ENCODE peak calls at places on chromosomes 5 and 9, in six cellular contexts. One of them, this sample, is unnamed.

GRCh38 chr9:113946496-113947115 is 70.5 kb downstream of the ZNF618 start:
- DNase-seq in cardiac muscle cell: no peak
- DNase-seq in mucosa of descending colon: no peak
- DNase-seq in A673: no peak
- DNase-seq in uterus: no peak
- DNase-seq in DND-41: no peak
- DNase-seq in this sample: no peak

GRCh38 chr9:120221844-120222243 is 358.1 kb downstream of the CDK5RAP2 start:
- DNase-seq in cardiac muscle cell: no peak
- DNase-seq in DND-41: no peak
- DNase-seq in A673: no peak
- DNase-seq in mucosa of descending colon: no peak
- DNase-seq in uterus: no peak
- DNase-seq in this sample: no peak

GRCh38 chr5:68285075-68285827 is 69.7 kb downstream of the PIK3R1 start:
- DNase-seq in uterus: no peak
- DNase-seq in cardiac muscle cell: no peak
- DNase-seq in A673: no peak
- DNase-seq in DND-41: no peak
- DNase-seq in mucosa of descending colon: no peak
- DNase-seq in this sample: no peak

GRCh38 chr9:135989722-135990467 is 28.7 kb upstream of the UBAC1 start:
- DNase-seq in cardiac muscle cell: no peak
- DNase-seq in uterus: no peak
- DNase-seq in mucosa of descending colon: no peak
- DNase-seq in DND-41: no peak
- DNase-seq in A673: peak; percentile 76
- DNase-seq in this sample: no peak

GRCh38 chr9:121050128-121050988 is at the start of gene C5:
- DNase-seq in cardiac muscle cell: no peak
- DNase-seq in A673: no peak
- DNase-seq in DND-41: no peak
- DNase-seq in uterus: no peak
- DNase-seq in mucosa of descending colon: no peak
- DNase-seq in this sample: no peak

GRCh38 chr9:107222020-107222522 is 61.0 kb upstream of the RAD23B start:
- DNase-seq in A673: no peak
- DNase-seq in DND-41: no peak
- DNase-seq in mucosa of descending colon: no peak
- DNase-seq in uterus: no peak
- DNase-seq in cardiac muscle cell: no peak
- DNase-seq in this sample: no peak

GRCh38 chr9:15253197-15253596 is 53.8 kb downstream of the TTC39B start:
- DNase-seq in A673: peak; percentile 7
- DNase-seq in mucosa of descending colon: no peak
- DNase-seq in uterus: no peak
- DNase-seq in cardiac muscle cell: no peak
- DNase-seq in DND-41: no peak
- DNase-seq in this sample: no peak

GRCh38 chr5:131563434-131564228 is 71.4 kb downstream of the RAPGEF6 start:
- DNase-seq in uterus: no peak
- DNase-seq in DND-41: no peak
- DNase-seq in cardiac muscle cell: peak; percentile 1
- DNase-seq in A673: peak; percentile 13
- DNase-seq in mucosa of descending colon: no peak
- DNase-seq in this sample: no peak

GRCh38 chr5:153515269-153515668 is 24.8 kb downstream of the GRIA1 start:
- DNase-seq in uterus: no peak
- DNase-seq in DND-41: no peak
- DNase-seq in cardiac muscle cell: no peak
- DNase-seq in A673: no peak
- DNase-seq in mucosa of descending colon: no peak
- DNase-seq in this sample: no peak

GRCh38 chr5:83197326-83197725 is 120.0 kb downstream of the XRCC4 start:
- DNase-seq in uterus: no peak
- DNase-seq in mucosa of descending colon: no peak
- DNase-seq in DND-41: no peak
- DNase-seq in cardiac muscle cell: no peak
- DNase-seq in A673: peak; percentile 87
- DNase-seq in this sample: no peak

GRCh38 chr5:73160239-73160671 is 12.7 kb upstream of the TMEM174 start:
- DNase-seq in uterus: no peak
- DNase-seq in mucosa of descending colon: no peak
- DNase-seq in A673: no peak
- DNase-seq in cardiac muscle cell: no peak
- DNase-seq in DND-41: peak; percentile 18
- DNase-seq in this sample: no peak

GRCh38 chr9:108784998-108785397 is 70.8 kb downstream of the ACTL7B start:
- DNase-seq in A673: no peak
- DNase-seq in mucosa of descending colon: no peak
- DNase-seq in uterus: no peak
- DNase-seq in cardiac muscle cell: no peak
- DNase-seq in DND-41: no peak
- DNase-seq in this sample: no peak

GRCh38 chr5:96259211-96259772 is 173.8 kb downstream of the PCSK1 start:
- DNase-seq in DND-41: no peak
- DNase-seq in mucosa of descending colon: no peak
- DNase-seq in A673: peak; percentile 9
- DNase-seq in cardiac muscle cell: no peak
- DNase-seq in uterus: no peak
- DNase-seq in this sample: no peak

GRCh38 chr5:113520429-113520828 is 6.9 kb downstream of the YTHDC2 start:
- DNase-seq in cardiac muscle cell: no peak
- DNase-seq in A673: no peak
- DNase-seq in mucosa of descending colon: no peak
- DNase-seq in DND-41: no peak
- DNase-seq in uterus: no peak
- DNase-seq in this sample: no peak

GRCh38 chr5:5313081-5313736 is 109.3 kb upstream of the ICE1 start:
- DNase-seq in mucosa of descending colon: no peak
- DNase-seq in uterus: no peak
- DNase-seq in DND-41: no peak
- DNase-seq in A673: no peak
- DNase-seq in cardiac muscle cell: no peak
- DNase-seq in this sample: no peak

GRCh38 chr5:171667341-171668096 is 118.1 kb upstream of the SMIM23 start:
- DNase-seq in A673: no peak
- DNase-seq in DND-41: no peak
- DNase-seq in mucosa of descending colon: no peak
- DNase-seq in uterus: peak; percentile 80
- DNase-seq in cardiac muscle cell: no peak
- DNase-seq in this sample: peak; percentile 58
- TF ChIP-seq CTCF in A673: no peak
- TF ChIP-seq CTCF in DND-41: no peak
- TF ChIP-seq CTCF in mucosa of descending colon: no peak
- TF ChIP-seq CTCF in uterus: peak; percentile 11
- TF ChIP-seq CTCF in cardiac muscle cell: peak; percentile 34
- TF ChIP-seq CTCF in this sample: no peak

GRCh38 chr5:149761461-149761860 is 31.4 kb downstream of the PPARGC1B start:
- DNase-seq in A673: no peak
- DNase-seq in mucosa of descending colon: no peak
- DNase-seq in DND-41: no peak
- DNase-seq in cardiac muscle cell: no peak
- DNase-seq in uterus: no peak
- DNase-seq in this sample: no peak
- H3K4me3 ChIP-seq in A673: no peak overlapping the region
- H3K4me3 ChIP-seq in mucosa of descending colon: no peak overlapping the region
- H3K4me3 ChIP-seq in DND-41: no peak overlapping the region
- H3K4me3 ChIP-seq in cardiac muscle cell: no peak overlapping the region
- H3K4me3 ChIP-seq in uterus: no peak overlapping the region
- H3K4me3 ChIP-seq in this sample: no peak overlapping the region

GRCh38 chr5:1402611-1403255 is 42.5 kb downstream of the SLC6A3 start:
- DNase-seq in cardiac muscle cell: no peak
- DNase-seq in A673: no peak
- DNase-seq in mucosa of descending colon: peak; percentile 42
- DNase-seq in DND-41: no peak
- DNase-seq in uterus: no peak
- DNase-seq in this sample: no peak

GRCh38 chr5:1399737-1400136 is 45.5 kb downstream of the SLC6A3 start:
- DNase-seq in uterus: no peak
- DNase-seq in mucosa of descending colon: peak; percentile 25
- DNase-seq in DND-41: no peak
- DNase-seq in A673: no peak
- DNase-seq in cardiac muscle cell: no peak
- DNase-seq in this sample: no peak

GRCh38 chr5:1400211-1400855 is 44.9 kb downstream of the SLC6A3 start:
- DNase-seq in A673: no peak
- DNase-seq in uterus: no peak
- DNase-seq in mucosa of descending colon: peak; percentile 41
- DNase-seq in cardiac muscle cell: no peak
- DNase-seq in DND-41: no peak
- DNase-seq in this sample: no peak

GRCh38 chr5:1401681-1402096 is 43.6 kb downstream of the SLC6A3 start:
- DNase-seq in DND-41: no peak
- DNase-seq in uterus: no peak
- DNase-seq in mucosa of descending colon: peak; percentile 40
- DNase-seq in A673: no peak
- DNase-seq in cardiac muscle cell: no peak
- DNase-seq in this sample: no peak

GRCh38 chr5:1400936-1401335 is 44.3 kb downstream of the SLC6A3 start:
- DNase-seq in uterus: no peak
- DNase-seq in cardiac muscle cell: no peak
- DNase-seq in mucosa of descending colon: peak; percentile 27
- DNase-seq in DND-41: no peak
- DNase-seq in A673: no peak
- DNase-seq in this sample: no peak
- H3K36me3 ChIP-seq in uterus: no peaks in the 10 kb centered on the region
- H3K36me3 ChIP-seq in cardiac muscle cell: no peaks in the 10 kb centered on the region
- H3K36me3 ChIP-seq in mucosa of descending colon: no peaks in the 10 kb centered on the region
- H3K36me3 ChIP-seq in DND-41: no peaks in the 10 kb centered on the region
- H3K36me3 ChIP-seq in A673: no peaks in the 10 kb centered on the region
- H3K36me3 ChIP-seq in this sample: no peaks in the 10 kb centered on the region

DNA sequence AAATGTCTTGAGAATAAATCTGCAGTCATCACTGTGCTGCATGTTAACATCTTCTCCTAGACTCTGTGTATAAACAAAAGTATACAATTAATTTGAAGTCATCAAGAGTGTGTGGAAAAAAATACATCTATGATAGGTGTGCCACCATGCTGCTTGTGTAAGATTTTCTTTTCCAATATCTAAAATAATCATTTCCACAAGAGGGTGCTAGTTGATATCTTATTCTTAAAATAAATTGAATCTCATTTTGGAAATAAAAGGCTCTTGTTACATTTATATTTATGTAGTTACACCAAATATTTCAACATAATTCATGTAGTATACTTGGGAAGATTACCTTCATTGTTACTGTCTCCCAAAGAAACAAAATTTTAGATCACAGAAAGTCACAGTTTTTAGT is 14.1 kb upstream of the MOCS2 start:
- DNase-seq in uterus: no peak
- DNase-seq in A673: peak; percentile 8
- DNase-seq in DND-41: no peak
- DNase-seq in mucosa of descending colon: no peak
- DNase-seq in cardiac muscle cell: no peak
- DNase-seq in this sample: no peak
- TF ChIP-seq CTCF in uterus: no peak
- TF ChIP-seq CTCF in A673: peak; percentile 40
- TF ChIP-seq CTCF in DND-41: peak; percentile 39
- TF ChIP-seq CTCF in mucosa of descending colon: no peak
- TF ChIP-seq CTCF in cardiac muscle cell: no peak
- TF ChIP-seq CTCF in this sample: peak; percentile 13

GRCh38 chr5:137642091-137642490 is 93.8 kb downstream of the KLHL3 start:
- DNase-seq in cardiac muscle cell: no peak
- DNase-seq in A673: no peak
- DNase-seq in mucosa of descending colon: no peak
- DNase-seq in uterus: no peak
- DNase-seq in DND-41: no peak
- DNase-seq in this sample: no peak
- H3K4me3 ChIP-seq in cardiac muscle cell: no peak overlapping the region
- H3K4me3 ChIP-seq in A673: no peak overlapping the region
- H3K4me3 ChIP-seq in mucosa of descending colon: no peak overlapping the region
- H3K4me3 ChIP-seq in uterus: no peak overlapping the region
- H3K4me3 ChIP-seq in DND-41: no peak overlapping the region
- H3K4me3 ChIP-seq in this sample: no peak overlapping the region

DNA sequence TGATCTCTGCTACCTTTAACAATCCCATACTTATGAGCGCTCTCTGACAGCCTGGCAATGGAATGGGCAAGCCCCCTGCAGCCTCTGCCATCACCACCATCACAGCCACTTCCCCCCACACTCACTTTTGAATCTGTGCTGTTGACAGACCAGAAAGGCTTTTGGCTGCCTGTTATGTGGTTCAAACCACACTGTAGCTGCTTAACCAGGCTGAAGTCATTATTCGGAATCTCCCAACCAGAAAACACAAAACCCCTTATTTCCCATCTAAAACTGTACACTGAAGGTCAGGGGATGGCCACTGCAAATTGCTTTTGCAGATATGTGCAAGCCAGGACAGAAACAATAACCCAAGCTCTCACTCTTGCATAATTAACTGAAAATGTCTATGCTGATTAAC is 35.8 kb downstream of the PTCH1 start:
- DNase-seq in DND-41: no peak
- DNase-seq in mucosa of descending colon: no peak
- DNase-seq in uterus: no peak
- DNase-seq in cardiac muscle cell: no peak
- DNase-seq in A673: no peak
- DNase-seq in this sample: no peak
- H3K36me3 ChIP-seq in DND-41: no peaks in the 10 kb centered on the region
- H3K36me3 ChIP-seq in mucosa of descending colon: no peaks in the 10 kb centered on the region
- H3K36me3 ChIP-seq in uterus: no peaks in the 10 kb centered on the region
- H3K36me3 ChIP-seq in cardiac muscle cell: peaks cover 13% of the 10 kb centered on the region
- H3K36me3 ChIP-seq in A673: peaks cover 34% of the 10 kb centered on the region
- H3K36me3 ChIP-seq in this sample: peaks cover 46% of the 10 kb centered on the region

GRCh38 chr9:88722753-88723152 is 187.8 kb downstream of the NXNL2 start:
- DNase-seq in cardiac muscle cell: peak; percentile 23
- DNase-seq in uterus: no peak
- DNase-seq in A673: peak; percentile 72
- DNase-seq in DND-41: no peak
- DNase-seq in mucosa of descending colon: no peak
- DNase-seq in this sample: no peak
- TF ChIP-seq CTCF in cardiac muscle cell: peak; percentile 46
- TF ChIP-seq CTCF in uterus: no peak
- TF ChIP-seq CTCF in A673: peak; percentile 73
- TF ChIP-seq CTCF in DND-41: peak; percentile 42
- TF ChIP-seq CTCF in mucosa of descending colon: no peak
- TF ChIP-seq CTCF in this sample: peak; percentile 24

GRCh38 chr5:1202026-1202797 is 817 bp downstream of the SLC6A19 start:
- DNase-seq in uterus: no peak
- DNase-seq in A673: no peak
- DNase-seq in mucosa of descending colon: peak; percentile 51
- DNase-seq in DND-41: no peak
- DNase-seq in cardiac muscle cell: no peak
- DNase-seq in this sample: no peak
- H3K4me3 ChIP-seq in uterus: no peak overlapping the region
- H3K4me3 ChIP-seq in A673: no peak overlapping the region
- H3K4me3 ChIP-seq in mucosa of descending colon: no peak overlapping the region
- H3K4me3 ChIP-seq in DND-41: no peak overlapping the region
- H3K4me3 ChIP-seq in cardiac muscle cell: no peak overlapping the region
- H3K4me3 ChIP-seq in this sample: no peak overlapping the region

DNA sequence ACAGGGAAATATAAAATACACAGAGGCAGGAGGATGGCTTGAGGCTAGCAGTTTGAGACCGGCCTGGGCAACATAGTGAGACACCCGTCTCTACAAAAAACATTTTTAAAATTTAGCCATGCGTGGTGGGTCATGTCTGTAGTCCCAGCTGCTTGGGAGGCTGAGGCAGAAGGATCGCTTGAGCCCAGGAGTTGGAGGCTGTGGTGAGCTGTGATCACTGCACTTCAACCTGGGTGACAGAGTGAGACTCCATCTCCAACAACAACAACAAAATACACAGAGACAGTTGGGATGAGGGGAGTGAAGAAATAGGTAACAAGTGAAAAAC is 55.1 kb downstream of the SUSD1 start:
- DNase-seq in cardiac muscle cell: no peak
- DNase-seq in mucosa of descending colon: no peak
- DNase-seq in DND-41: no peak
- DNase-seq in uterus: no peak
- DNase-seq in A673: no peak
- DNase-seq in this sample: no peak
- H3K36me3 ChIP-seq in cardiac muscle cell: peaks cover 6% of the 10 kb centered on the region
- H3K36me3 ChIP-seq in mucosa of descending colon: no peaks in the 10 kb centered on the region
- H3K36me3 ChIP-seq in DND-41: no peaks in the 10 kb centered on the region
- H3K36me3 ChIP-seq in uterus: no peaks in the 10 kb centered on the region
- H3K36me3 ChIP-seq in A673: no peaks in the 10 kb centered on the region
- H3K36me3 ChIP-seq in this sample: peaks cover 33% of the 10 kb centered on the region

This sample was measured in tibial artery.